ENCODE peak calls at places on chromosomes 1 and 21, in ten cellular contexts. H, X, C, J, K, F, W, Z, P and N are unnamed samples.

GRCh38 chr21:36297555-36297937 is 22.5 kb upstream of the MORC3 start:
- DNase-seq in H (no peak), X (no peak), C (no peak), J (no peak), K (no peak), F (no peak), W (no peak), Z (no peak), P (no peak), N (no peak)

GRCh38 chr1:74399249-74399648 is 113.2 kb downstream of the LRRC53 start:
- DNase-seq in H (no peak), X (no peak), C (no peak), J (peak; percentile 42), K (no peak), F (no peak), W (no peak), Z (no peak), P (no peak), N (no peak)

GRCh38 chr1:230107941-230108340 is 40.9 kb downstream of the GALNT2 start:
- DNase-seq in H (no peak), X (no peak), C (no peak), J (no peak), K (no peak), F (no peak), W (no peak), Z (peak; percentile 60), P (no peak), N (no peak)

GRCh38 chr1:63624911-63625310 is 31.7 kb downstream of the PGM1 start:
- DNase-seq in H (no peak), X (no peak), C (no peak), J (no peak), K (no peak), F (no peak), W (peak; percentile 58), Z (peak; percentile 60), P (no peak), N (no peak)

GRCh38 chr1:26582836-26583460 is 53.4 kb downstream of the RPS6KA1 start:
- DNase-seq in H (no peak), X (no peak), C (peak; percentile 69), J (peak; percentile 91), K (peak; percentile 5), F (peak; percentile 72), W (peak; percentile 85), Z (peak; percentile 71), P (no peak), N (peak; percentile 28)

GRCh38 chr1:98005326-98006010 is 84.6 kb upstream of the DPYD start:
- DNase-seq in H (no peak), X (no peak), C (no peak), J (peak; percentile 30), K (peak; percentile 8), F (no peak), W (peak; percentile 57), Z (peak; percentile 25), P (no peak), N (no peak)

GRCh38 chr1:221704291-221704690 is 37.6 kb downstream of the DUSP10 start:
- DNase-seq in H (no peak), X (no peak), C (no peak), J (no peak), K (no peak), F (no peak), W (peak; percentile 79), Z (peak; percentile 84), P (no peak), N (peak; percentile 29)

GRCh38 chr21:45020629-45021427 is 53.6 kb upstream of the ADARB1 start:
- DNase-seq in H (no peak), X (no peak), C (no peak), J (no peak), K (no peak), F (no peak), W (peak; percentile 74), Z (no peak), P (no peak), N (no peak)

GRCh38 chr1:91685994-91686393 is 185.3 kb downstream of the CDC7 start:
- DNase-seq in H (no peak), X (no peak), C (peak; percentile 45), J (no peak), K (peak; percentile 55), F (no peak), W (no peak), Z (no peak), P (no peak), N (no peak)

GRCh38 chr1:171251741-171252300 is 3.5 kb downstream of the FMO1 start:
- DNase-seq in H (no peak), X (no peak), C (peak; percentile 51), J (peak; percentile 32), K (peak; percentile 36), F (peak; percentile 31), W (peak; percentile 40), Z (no peak), P (peak; percentile 53), N (peak; percentile 18)